ENCODE peak calls at places on chromosomes 5 and 9, in eight cellular contexts. X is cerebellum, T is DND-41, H is kidney glomerular epithelial cell, V is progenitor cell of endocrine pancreas, U is neural crest cell, P is AG04449, D is SK-MEL-5. Q is an unnamed sample.

GRCh38 chr5:95130951-95131350 is 153.9 kb downstream of the MCTP1 start:
- DNase-seq in X (no peak), T (no peak), H (no peak), V (no peak), U (no peak), P (no peak), D (no peak), Q (no peak)

GRCh38 chr5:95731571-95732554 is 727 bp downstream of the RHOBTB3 start:
- DNase-seq in X (peak; percentile 22), T (peak; percentile 56), H (peak; percentile 40), V (peak; percentile 44), U (peak; percentile 59), P (no peak), D (peak; percentile 31), Q (no peak)

GRCh38 chr9:93161801-93162635 is 21.9 kb upstream of the WNK2 start:
- DNase-seq in X (peak; percentile 66), T (no peak), H (no peak), V (no peak), U (no peak), P (no peak), D (no peak), Q (no peak)

GRCh38 chr9:98094851-98095250 is 24.2 kb downstream of the TRIM14 start:
- DNase-seq in X (no peak), T (no peak), H (no peak), V (no peak), U (no peak), P (no peak), D (no peak), Q (no peak)

GRCh38 chr9:95724253-95724991 is 151.1 kb upstream of the ERCC6L2 start:
- DNase-seq in X (no peak), T (peak; percentile 82), H (no peak), V (no peak), U (no peak), P (no peak), D (peak; percentile 48), Q (no peak)

GRCh38 chr5:56185777-56186311 is 47.3 kb downstream of the ANKRD55 start:
- DNase-seq in X (no peak), T (no peak), H (no peak), V (no peak), U (no peak), P (no peak), D (no peak), Q (no peak)

GRCh38 chr9:98117984-98118639 is 910 bp downstream of the TRIM14 start:
- DNase-seq in X (no peak), T (peak; percentile 51), H (no peak), V (no peak), U (no peak), P (peak; percentile 7), D (peak; percentile 50), Q (no peak)

GRCh38 chr9:4508246-4508906 is 18.1 kb downstream of the SLC1A1 start:
- DNase-seq in X (no peak), T (no peak), H (peak; percentile 95), V (no peak), U (no peak), P (peak; percentile 47), D (no peak), Q (no peak)

GRCh38 chr9:81125446-81126092 is 563.8 kb downstream of the TLE1 start:
- DNase-seq in X (no peak), T (no peak), H (peak; percentile 62), V (no peak), U (no peak), P (no peak), D (no peak), Q (no peak)

GRCh38 chr9:17969232-17969631 is 390.4 kb downstream of the SH3GL2 start:
- DNase-seq in X (no peak), T (no peak), H (no peak), V (no peak), U (no peak), P (no peak), D (no peak), Q (no peak)

GRCh38 chr5:80181618-80182211 is 74.1 kb downstream of the SERINC5 start:
- DNase-seq in X (no peak), T (peak; percentile 91), H (peak; percentile 53), V (no peak), U (no peak), P (no peak), D (peak; percentile 62), Q (no peak)

GRCh38 chr5:125065736-125066135 is 319.3 kb upstream of the ZNF608 start:
- DNase-seq in X (no peak), T (no peak), H (no peak), V (no peak), U (no peak), P (no peak), D (no peak), Q (no peak)

GRCh38 chr5:172843825-172844576 is 9.9 kb downstream of the ERGIC1 start:
- DNase-seq in X (no peak), T (no peak), H (no peak), V (no peak), U (no peak), P (no peak), D (no peak), Q (no peak)

GRCh38 chr9:134267305-134268265 is 58.7 kb upstream of the RXRA start:
- DNase-seq in X (no peak), T (no peak), H (no peak), V (no peak), U (no peak), P (no peak), D (no peak), Q (no peak)

GRCh38 chr5:157142317-157143126 is at the start of gene MED7:
- DNase-seq in X (peak; percentile 98), T (peak; percentile 98), H (peak; percentile 99), V (peak; percentile 82), U (peak; percentile 82), P (peak; percentile 96), D (peak; percentile 97), Q (peak; percentile 98)

GRCh38 chr9:123438321-123438720 is 82.3 kb downstream of the CRB2 start:
- DNase-seq in X (no peak), T (no peak), H (no peak), V (no peak), U (peak; percentile 34), P (no peak), D (no peak), Q (no peak)

GRCh38 chr5:78605611-78606010 is 43.0 kb downstream of the LHFPL2 start:
- DNase-seq in X (no peak), T (no peak), H (no peak), V (no peak), U (no peak), P (no peak), D (no peak), Q (no peak)

GRCh38 chr5:34409376-34409775 is 246.8 kb upstream of the RAI14 start:
- DNase-seq in X (no peak), T (no peak), H (no peak), V (no peak), U (no peak), P (no peak), D (no peak), Q (no peak)

GRCh38 chr9:89978185-89978584 is 373.4 kb downstream of the GADD45G start:
- DNase-seq in X (peak; percentile 36), T (no peak), H (no peak), V (no peak), U (no peak), P (no peak), D (peak; percentile 53), Q (no peak)

GRCh38 chr5:14914603-14915277 is 43.2 kb upstream of the ANKH start:
- DNase-seq in X (no peak), T (no peak), H (peak; percentile 67), V (no peak), U (no peak), P (no peak), D (no peak), Q (no peak)

GRCh38 chr9:86368871-86369521 is 14.8 kb upstream of the TUT7 start:
- DNase-seq in X (no peak), T (no peak), H (peak; percentile 5), V (no peak), U (no peak), P (no peak), D (peak; percentile 21), Q (no peak)

GRCh38 chr5:180339583-180340183 is 13.5 kb downstream of the GFPT2 start:
- DNase-seq in X (no peak), T (no peak), H (no peak), V (no peak), U (no peak), P (no peak), D (no peak), Q (no peak)

GRCh38 chr5:64883912-64884311 is 115.2 kb downstream of the CWC27 start:
- DNase-seq in X (no peak), T (no peak), H (no peak), V (no peak), U (no peak), P (no peak), D (no peak), Q (no peak)

GRCh38 chr5:109936091-109936490 is 246.4 kb downstream of the MAN2A1 start:
- DNase-seq in X (no peak), T (no peak), H (no peak), V (no peak), U (no peak), P (no peak), D (no peak), Q (no peak)

GRCh38 chr9:124743686-124744348 is 27.3 kb downstream of the NR6A1 start:
- DNase-seq in X (no peak), T (no peak), H (no peak), V (no peak), U (no peak), P (no peak), D (peak; percentile 47), Q (no peak)

GRCh38 chr5:40775085-40775845 is 19.5 kb upstream of the TTC33 start:
- DNase-seq in X (no peak), T (no peak), H (no peak), V (no peak), U (no peak), P (no peak), D (no peak), Q (no peak)

GRCh38 chr5:136631176-136631575 is 265.8 kb upstream of the TRPC7 start:
- DNase-seq in X (no peak), T (no peak), H (peak; percentile 13), V (no peak), U (no peak), P (no peak), D (no peak), Q (no peak)

GRCh38 chr9:18939943-18940342 is 93.1 kb downstream of the SAXO1 start:
- DNase-seq in X (no peak), T (no peak), H (no peak), V (no peak), U (no peak), P (no peak), D (no peak), Q (no peak)

GRCh38 chr9:38033956-38034355 is 35.1 kb downstream of the SHB start:
- DNase-seq in X (no peak), T (no peak), H (no peak), V (no peak), U (no peak), P (no peak), D (no peak), Q (no peak)

GRCh38 chr5:122350496-122350895 is 38.5 kb downstream of the SNCAIP start:
- DNase-seq in X (no peak), T (no peak), H (no peak), V (no peak), U (no peak), P (no peak), D (peak; percentile 14), Q (no peak)

GRCh38 chr5:165805756-165806155 is 2300.3 kb downstream of the MAT2B start:
- DNase-seq in X (no peak), T (no peak), H (no peak), V (no peak), U (no peak), P (no peak), D (peak; percentile 25), Q (no peak)

GRCh38 chr5:159240301-159240870 is 22.7 kb upstream of the UBLCP1 start:
- DNase-seq in X (no peak), T (no peak), H (no peak), V (no peak), U (no peak), P (peak; percentile 16), D (peak; percentile 46), Q (no peak)

GRCh38 chr5:93594591-93595419 is 11.8 kb downstream of the NR2F1 start:
- DNase-seq in X (no peak), T (no peak), H (no peak), V (no peak), U (peak; percentile 45), P (no peak), D (no peak), Q (no peak)

GRCh38 chr9:126480810-126481209 is 132.9 kb upstream of the LMX1B start:
- DNase-seq in X (no peak), T (no peak), H (no peak), V (no peak), U (no peak), P (no peak), D (no peak), Q (no peak)